ENCODE peak calls at places on chromosomes 6 and 20, in four cellular contexts. F, P, S and K are unnamed samples.

GRCh38 chr6:154614641-154615040 is 104.2 kb upstream of the CNKSR3 start:
- DNase-seq in S (no peak), F (no peak), P (no peak), K (no peak)

GRCh38 chr20:9290331-9290730 is 221.4 kb downstream of the PLCB4 start:
- DNase-seq in S (no peak), P (no peak), F (no peak), K (no peak)

GRCh38 chr20:38952153-38952552 is 10.0 kb upstream of the DHX35 start:
- DNase-seq in F (no peak), S (no peak), P (no peak), K (no peak)

GRCh38 chr6:166588691-166589333 is 2.3 kb upstream of the RAMACL start:
- DNase-seq in P (no peak), S (peak), F (peak), K (no peak)

GRCh38 chr6:160379464-160379863 is 31.3 kb downstream of the SLC22A3 start:
- DNase-seq in S (no peak), P (no peak), F (peak), K (no peak)

GRCh38 chr6:161373905-161374451 is 100.1 kb upstream of the AGPAT4 start:
- DNase-seq in P (peak), F (peak), S (peak), K (peak)

GRCh38 chr6:36455486-36456027 is 12.8 kb downstream of the KCTD20 start:
- DNase-seq in F (no peak), S (no peak), P (no peak), K (peak)

GRCh38 chr6:129370268-129370916 is 339.6 kb downstream of the ARHGAP18 start:
- DNase-seq in S (peak), F (peak), P (peak), K (peak)

GRCh38 chr20:34703573-34704176 is 469 bp upstream of the TP53INP2 start:
- DNase-seq in P (peak), S (no peak), F (no peak), K (peak)